ENCODE peak calls at places on chromosomes 1 and 21, in four cellular contexts. W is K562, N is HepG2, F is SK-N-SH. L is an unnamed sample.

GRCh38 chr1:44643721-44644330 is 30.5 kb downstream of the TMEM53 start:
- DNase-seq in W (no peak), N (no peak), F (no peak), L (no peak)

GRCh38 chr1:17795836-17796645 is 40.9 kb downstream of the ACTL8 start:
- DNase-seq in W (no peak), N (no peak), F (no peak), L (no peak)

GRCh38 chr1:170126691-170127090 is 19.1 kb upstream of the NTMT2 start:
- DNase-seq in W (no peak), N (no peak), F (no peak), L (peak; percentile 11)

GRCh38 chr1:157431751-157432150 is 120.6 kb downstream of the FCRL5 start:
- DNase-seq in W (no peak), N (no peak), F (no peak), L (no peak)

GRCh38 chr1:51300270-51300669 is 30.1 kb downstream of the TTC39A start:
- DNase-seq in W (no peak), N (no peak), F (no peak), L (no peak)

GRCh38 chr1:29850358-29850757 is 614.0 kb downstream of the PTPRU start:
- DNase-seq in W (no peak), N (no peak), F (no peak), L (no peak)

GRCh38 chr21:31446206-31446900 is 102.3 kb upstream of the TIAM1 start:
- DNase-seq in W (no peak), N (no peak), F (no peak), L (no peak)

GRCh38 chr1:8717148-8717547 is 100.3 kb downstream of the RERE start:
- DNase-seq in W (no peak), N (no peak), F (no peak), L (no peak)

GRCh38 chr1:246597340-246597739 is 31.1 kb downstream of the CNST start:
- DNase-seq in W (no peak), N (peak; percentile 18), F (no peak), L (no peak)

GRCh38 chr1:24803220-24803619 is 58.0 kb downstream of the CLIC4 start:
- DNase-seq in W (no peak), N (no peak), F (no peak), L (no peak)

GRCh38 chr1:33327587-33328325 is 6.9 kb upstream of the A3GALT2 start:
- DNase-seq in W (no peak), N (no peak), F (no peak), L (no peak)

GRCh38 chr1:119882172-119883029 is 13.9 kb downstream of the ADAM30 start:
- DNase-seq in W (no peak), N (no peak), F (no peak), L (no peak)

GRCh38 chr1:107076846-107077245 is 20.4 kb downstream of the PRMT6 start:
- DNase-seq in W (no peak), N (no peak), F (no peak), L (no peak)

GRCh38 chr21:18553786-18554185 is 150.2 kb upstream of the TMPRSS15 start:
- DNase-seq in W (no peak), N (no peak), F (no peak), L (no peak)

GRCh38 chr1:17075470-17076255 is 21.8 kb upstream of the SDHB start:
- DNase-seq in W (peak; percentile 61), N (peak; percentile 37), F (no peak), L (peak; percentile 68)

GRCh38 chr1:218259800-218260199 is 25.3 kb upstream of the RRP15 start:
- DNase-seq in W (peak; percentile 69), N (peak; percentile 7), F (no peak), L (no peak)

GRCh38 chr1:6889875-6890480 is 104.7 kb downstream of the CAMTA1 start:
- DNase-seq in W (peak; percentile 53), N (peak; percentile 66), F (peak; percentile 69), L (peak; percentile 61)

GRCh38 chr1:62228883-62229187 is 34.2 kb downstream of the L1TD1 start:
- DNase-seq in W (no peak), N (no peak), F (no peak), L (no peak)

GRCh38 chr1:71861022-71861421 is 421.3 kb downstream of the NEGR1 start:
- DNase-seq in W (no peak), N (no peak), F (no peak), L (no peak)

GRCh38 chr1:206710457-206710823 is 25.7 kb downstream of the MAPKAPK2 start:
- DNase-seq in W (no peak), N (no peak), F (no peak), L (no peak)

GRCh38 chr1:147215540-147215916 is 9.6 kb downstream of the FMO5 start:
- DNase-seq in W (no peak), N (peak; percentile 96), F (no peak), L (no peak)

GRCh38 chr1:36166938-36167910 is 11.3 kb downstream of the MAP7D1 start:
- DNase-seq in W (no peak), N (no peak), F (no peak), L (no peak)

GRCh38 chr1:119045091-119045746 is 57.1 kb upstream of the TBX15 start:
- DNase-seq in W (no peak), N (no peak), F (no peak), L (no peak)

GRCh38 chr21:43574741-43575465 is 84.4 kb downstream of the HSF2BP start:
- DNase-seq in W (no peak), N (no peak), F (no peak), L (no peak)

GRCh38 chr1:225318706-225319575 is 108.9 kb downstream of the LBR start:
- DNase-seq in W (peak; percentile 59), N (peak; percentile 54), F (peak; percentile 42), L (no peak)

GRCh38 chr1:201582977-201583376 is 44.0 kb downstream of the NAV1 start:
- DNase-seq in W (no peak), N (no peak), F (no peak), L (no peak)

GRCh38 chr1:174689524-174689923 is 241.8 kb downstream of the GPR52 start:
- DNase-seq in W (no peak), N (peak; percentile 75), F (no peak), L (no peak)

GRCh38 chr1:158148458-158148857 is 32.2 kb upstream of the CD1D start:
- DNase-seq in W (no peak), N (no peak), F (no peak), L (no peak)

GRCh38 chr1:169892819-169893644 is 664 bp downstream of the SCYL3 start:
- DNase-seq in W (no peak), N (no peak), F (no peak), L (no peak)

GRCh38 chr1:189939967-189940366 is 537.7 kb downstream of the BRINP3 start:
- DNase-seq in W (no peak), N (no peak), F (no peak), L (no peak)

GRCh38 chr1:44926311-44926781 is 60.0 kb downstream of the EIF2B3 start:
- DNase-seq in W (no peak), N (no peak), F (no peak), L (no peak)

GRCh38 chr1:74180490-74180889 is 17.5 kb downstream of the LRRIQ3 start:
- DNase-seq in W (no peak), N (no peak), F (no peak), L (no peak)

GRCh38 chr1:46622341-46622740 is 5.7 kb upstream of the MOB3C start:
- DNase-seq in W (peak; percentile 76), N (peak; percentile 31), F (no peak), L (peak; percentile 59)

GRCh38 chr1:153354515-153355193 is 3.0 kb upstream of the S100A9 start:
- DNase-seq in W (no peak), N (no peak), F (no peak), L (no peak)

GRCh38 chr1:78061825-78062523 is 16.2 kb downstream of the GIPC2 start:
- DNase-seq in W (no peak), N (no peak), F (no peak), L (no peak)

GRCh38 chr1:86339421-86339820 is 56.7 kb downstream of the ODF2L start:
- DNase-seq in W (no peak), N (no peak), F (no peak), L (no peak)

DNA sequence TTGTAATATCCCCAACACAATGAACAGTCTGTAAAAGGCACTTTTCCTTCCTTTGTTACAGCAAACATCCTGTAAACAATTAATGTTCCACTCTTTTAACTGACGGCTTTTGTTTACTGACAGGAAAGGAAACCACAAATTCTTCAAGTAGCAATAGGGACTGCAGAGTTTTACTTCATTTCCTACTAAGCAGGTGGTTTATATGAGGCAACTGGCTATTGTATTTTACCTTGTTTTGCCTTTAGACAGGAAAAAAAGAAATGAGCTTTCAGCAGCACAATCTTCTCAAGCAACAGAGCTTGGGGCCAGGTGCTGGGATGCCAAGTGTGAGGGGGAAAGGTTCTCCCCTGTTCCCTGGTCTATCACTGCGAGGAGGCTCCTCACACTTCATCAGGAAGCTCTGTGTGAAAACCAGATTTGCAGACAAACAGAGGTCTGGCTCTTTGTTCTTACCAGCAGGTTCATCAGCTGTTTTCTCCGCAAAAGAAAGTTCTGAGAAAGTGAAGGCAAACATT is 51.2 kb downstream of the SIPA1L2 start:
- DNase-seq in W (no peak), N (no peak), F (no peak), L (no peak)
- TF ChIP-seq USF2 in W (no peak), N (no peak), F (no peak), L (no peak)

DNA sequence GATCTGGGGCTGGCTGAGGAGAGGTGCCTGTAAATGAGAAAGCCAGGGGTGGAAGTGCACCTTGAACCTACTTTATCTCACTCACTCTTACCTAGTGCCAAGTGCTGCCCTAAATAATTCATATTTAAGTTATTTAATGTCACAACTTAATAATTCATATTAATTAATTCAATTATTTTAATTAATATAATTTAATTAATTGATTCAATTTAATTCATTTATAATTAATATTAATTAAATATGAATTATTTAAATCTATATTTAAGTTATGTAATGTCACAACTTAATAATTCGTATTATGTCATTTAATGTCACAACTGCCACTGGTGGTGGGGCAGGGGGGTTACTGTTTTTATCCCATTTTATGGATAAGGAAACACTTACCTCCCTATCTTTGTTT is 361.6 kb upstream of the RUNX1 start:
- DNase-seq in W (no peak), N (no peak), F (no peak), L (no peak)
- TF ChIP-seq FOXJ3 in W (no peak), N (no peak), F (no peak), L (no peak)

GRCh38 chr1:177490240-177490639 is 319.5 kb downstream of the BRINP2 start:
- DNase-seq in W (no peak), N (no peak), F (no peak), L (no peak)
- TF ChIP-seq USF2 in W (no peak), N (no peak), F (no peak), L (no peak)

GRCh38 chr1:228178737-228179720 is 13.4 kb downstream of the IBA57 start:
- DNase-seq in W (peak; percentile 93), N (no peak), F (peak; percentile 78), L (no peak)
- TF ChIP-seq FOXJ3 in W (no peak), N (no peak), F (no peak), L (no peak)

GRCh38 chr21:29117372-29117955 is 13.0 kb upstream of the MAP3K7CL start:
- DNase-seq in W (no peak), N (no peak), F (no peak), L (no peak)

GRCh38 chr21:29115899-29116298 is 14.5 kb upstream of the MAP3K7CL start:
- DNase-seq in W (no peak), N (no peak), F (no peak), L (no peak)

GRCh38 chr21:29114765-29115164 is 15.7 kb upstream of the MAP3K7CL start:
- DNase-seq in W (no peak), N (no peak), F (no peak), L (no peak)
- TF ChIP-seq USF2 in W (no peak), N (no peak), F (no peak), L (no peak)

L was measured in WTC11.